ENCODE peak calls at places on chromosomes 7 and 10, in eight cellular contexts. Z is stimulated activated CD8-positive, alpha-beta memory T cell treated with anti-CD3 and anti-CD28 coated beads, Interleukin-15, amount 100 ng/mL, for 4 hours; F is LHCN-M2; S is epithelial cell of esophagus; A is Peyer's patch; L is IMR-90; C is EH; K is body of pancreas. N is an unnamed sample.
A peak's percentile ranks its signal among the peaks of the same experiment; 100 is the strongest.

GRCh38 chr10:97197030-97197500 is 11.3 kb upstream of the SLIT1 start:
- DNase-seq in Z (no peak), F (no peak), S (no peak), A (no peak), L (no peak), C (no peak), K (no peak), N (no peak)

GRCh38 chr7:139918488-139918887 is 89.4 kb downstream of the TBXAS1 start:
- DNase-seq in Z (no peak), F (no peak), S (no peak), A (no peak), L (no peak), C (no peak), K (peak; percentile 28), N (no peak)

GRCh38 chr7:140390466-140391190 is 7.7 kb downstream of the SLC37A3 start:
- DNase-seq in Z (no peak), F (peak; percentile 85), S (no peak), A (no peak), L (peak; percentile 22), C (peak; percentile 19), K (peak; percentile 15), N (peak; percentile 59)

GRCh38 chr10:125217986-125218675 is 57.8 kb upstream of the CTBP2 start:
- DNase-seq in Z (no peak), F (peak; percentile 11), S (peak; percentile 74), A (no peak), L (peak; percentile 31), C (peak; percentile 46), K (no peak), N (no peak)

GRCh38 chr7:91228327-91228726 is 35.9 kb upstream of the FZD1 start:
- DNase-seq in Z (no peak), F (peak; percentile 79), S (peak; percentile 25), A (no peak), L (peak; percentile 68), C (peak; percentile 31), K (no peak), N (peak; percentile 45)

GRCh38 chr10:61898435-61898778 is 3.1 kb upstream of the ARID5B start:
- DNase-seq in Z (no peak), F (no peak), S (no peak), A (no peak), L (no peak), C (no peak), K (no peak), N (no peak)

GRCh38 chr7:749121-749520 is 22.0 kb upstream of the PRKAR1B start:
- DNase-seq in Z (no peak), F (no peak), S (no peak), A (peak; percentile 34), L (no peak), C (no peak), K (peak; percentile 54), N (peak; percentile 34)

GRCh38 chr10:86188326-86188725 is 178.3 kb downstream of the GRID1 start:
- DNase-seq in Z (no peak), F (no peak), S (no peak), A (no peak), L (no peak), C (no peak), K (no peak), N (no peak)